ENCODE peak calls at places on chromosomes 16 and 17, in eight cellular contexts. L is GM10248, C is AG09319, U is ELR, G is EL, E is RPMI8226, R is uterus, I is GM04504. N is an unnamed sample.

GRCh38 chr16:10080031-10080772 is 102.0 kb downstream of the GRIN2A start:
- DNase-seq in L (no peak), C (peak; percentile 52), U (peak; percentile 93), G (peak; percentile 95), E (no peak), R (peak; percentile 60), I (peak; percentile 71), N (peak; percentile 60)

GRCh38 chr16:86029131-86029741 is 130.3 kb downstream of the IRF8 start:
- DNase-seq in L (no peak), C (peak; percentile 2), U (no peak), G (peak; percentile 10), E (no peak), R (no peak), I (no peak), N (peak; percentile 46)

GRCh38 chr17:33404070-33404770 is 111.1 kb upstream of the ASIC2 start:
- DNase-seq in L (no peak), C (no peak), U (no peak), G (no peak), E (no peak), R (no peak), I (no peak), N (no peak)

GRCh38 chr16:4273858-4274291 is 1.1 kb upstream of the TFAP4 start:
- DNase-seq in L (peak; percentile 67), C (no peak), U (peak; percentile 57), G (peak; percentile 61), E (peak; percentile 72), R (peak; percentile 67), I (no peak), N (no peak)

GRCh38 chr16:88591577-88592021 is 21.4 kb downstream of the ZC3H18 start:
- DNase-seq in L (peak; percentile 81), C (peak; percentile 5), U (no peak), G (no peak), E (peak; percentile 95), R (no peak), I (no peak), N (peak; percentile 65)

GRCh38 chr17:27357236-27357635 is 63.3 kb downstream of the WSB1 start:
- DNase-seq in L (no peak), C (no peak), U (no peak), G (no peak), E (no peak), R (no peak), I (no peak), N (no peak)

GRCh38 chr16:50631985-50632576 is 49.0 kb downstream of the SNX20 start:
- DNase-seq in L (no peak), C (no peak), U (no peak), G (no peak), E (no peak), R (no peak), I (no peak), N (no peak)

GRCh38 chr16:11621920-11622651 is 35.4 kb upstream of the LITAF start:
- DNase-seq in L (peak; percentile 46), C (no peak), U (no peak), G (no peak), E (peak; percentile 58), R (no peak), I (no peak), N (no peak)

GRCh38 chr17:38454528-38454927 is 26.3 kb downstream of the ARHGAP23 start:
- DNase-seq in L (no peak), C (peak; percentile 59), U (peak; percentile 83), G (peak; percentile 91), E (peak; percentile 71), R (peak; percentile 87), I (peak; percentile 74), N (peak; percentile 96)

GRCh38 chr17:39365252-39365651 is 36.2 kb downstream of the FBXL20 start:
- DNase-seq in L (no peak), C (peak; percentile 49), U (peak; percentile 24), G (peak; percentile 43), E (no peak), R (no peak), I (peak; percentile 45), N (no peak)

GRCh38 chr17:81401727-81402529 is 6.7 kb downstream of the BAHCC1 start:
- DNase-seq in L (peak; percentile 52), C (no peak), U (peak; percentile 57), G (peak; percentile 35), E (no peak), R (no peak), I (no peak), N (no peak)

GRCh38 chr17:74618446-74618845 is 5.1 kb downstream of the CD300E start:
- DNase-seq in L (no peak), C (no peak), U (no peak), G (no peak), E (no peak), R (no peak), I (no peak), N (no peak)

GRCh38 chr17:49583889-49584288 is 8.2 kb downstream of the NXPH3 start:
- DNase-seq in L (no peak), C (no peak), U (no peak), G (no peak), E (no peak), R (no peak), I (no peak), N (no peak)

GRCh38 chr16:27515874-27516353 is 33.8 kb downstream of the GTF3C1 start:
- DNase-seq in L (peak; percentile 59), C (no peak), U (peak; percentile 49), G (peak; percentile 18), E (peak; percentile 38), R (no peak), I (no peak), N (peak; percentile 28)

GRCh38 chr17:80758793-80759673 is 214.4 kb downstream of the RPTOR start:
- DNase-seq in L (no peak), C (no peak), U (peak; percentile 47), G (peak; percentile 35), E (no peak), R (no peak), I (no peak), N (no peak)

GRCh38 chr16:62363451-62363850 is 327.2 kb upstream of the CDH8 start:
- DNase-seq in L (no peak), C (no peak), U (no peak), G (no peak), E (no peak), R (no peak), I (no peak), N (peak; percentile 83)

GRCh38 chr17:45313419-45313771 is 3.4 kb downstream of the MAP3K14 start:
- DNase-seq in L (no peak), C (no peak), U (no peak), G (no peak), E (peak; percentile 56), R (no peak), I (no peak), N (no peak)

GRCh38 chr17:72529386-72529785 is 408.6 kb downstream of the SOX9 start:
- DNase-seq in L (no peak), C (no peak), U (no peak), G (no peak), E (no peak), R (no peak), I (no peak), N (no peak)

GRCh38 chr16:78227855-78228254 is 128.4 kb downstream of the WWOX start:
- DNase-seq in L (no peak), C (no peak), U (no peak), G (no peak), E (peak; percentile 25), R (peak; percentile 17), I (no peak), N (no peak)

GRCh38 chr16:21157632-21158031 is 842 bp upstream of the LDAF1 start:
- DNase-seq in L (no peak), C (no peak), U (no peak), G (no peak), E (no peak), R (no peak), I (no peak), N (no peak)

GRCh38 chr16:67565470-67566100 is 3.3 kb downstream of the CTCF start:
- DNase-seq in L (no peak), C (no peak), U (no peak), G (no peak), E (no peak), R (no peak), I (no peak), N (no peak)

GRCh38 chr17:63405741-63406261 is 40.3 kb downstream of the CYB561 start:
- DNase-seq in L (peak; percentile 47), C (peak; percentile 41), U (peak; percentile 93), G (peak; percentile 79), E (peak; percentile 72), R (no peak), I (peak; percentile 67), N (peak; percentile 77)

GRCh38 chr16:82396509-82396908 is 226.5 kb upstream of the MPHOSPH6 start:
- DNase-seq in L (no peak), C (no peak), U (no peak), G (no peak), E (no peak), R (no peak), I (no peak), N (no peak)

GRCh38 chr17:8391711-8392110 is 5.9 kb downstream of the RNF222 start:
- DNase-seq in L (no peak), C (no peak), U (peak; percentile 72), G (peak; percentile 81), E (no peak), R (no peak), I (no peak), N (no peak)

GRCh38 chr17:57605734-57606105 is 139.4 kb downstream of the CCDC182 start:
- DNase-seq in L (no peak), C (no peak), U (no peak), G (no peak), E (no peak), R (no peak), I (no peak), N (no peak)

GRCh38 chr17:38919316-38920078 is 5.9 kb upstream of the LASP1NB start:
- DNase-seq in L (no peak), C (no peak), U (no peak), G (no peak), E (no peak), R (no peak), I (no peak), N (no peak)

N was measured in pons.